ENCODE peak calls at places on chromosome 20, in four cellular contexts. One of them, this sample, is unnamed.

GRCh38 chr20:9256359-9256758 is 187.5 kb downstream of the PLCB4 start:
- DNase-seq in ovary: no peak
- DNase-seq in HAP-1: no peak
- DNase-seq in pancreas: no peak
- DNase-seq in this sample: no peak

GRCh38 chr20:49132995-49133451 is 55.1 kb downstream of the STAU1 start:
- DNase-seq in ovary: peak; percentile 46
- DNase-seq in HAP-1: peak; percentile 53
- DNase-seq in pancreas: peak; percentile 41
- DNase-seq in this sample: peak; percentile 66

GRCh38 chr20:41818369-41818768 is 200.2 kb upstream of the CHD6 start:
- DNase-seq in ovary: no peak
- DNase-seq in HAP-1: no peak
- DNase-seq in pancreas: no peak
- DNase-seq in this sample: no peak

GRCh38 chr20:9974324-9974723 is 60.5 kb upstream of the ANKEF1 start:
- DNase-seq in ovary: no peak
- DNase-seq in HAP-1: peak; percentile 8
- DNase-seq in pancreas: no peak
- DNase-seq in this sample: no peak

GRCh38 chr20:17531537-17532025 is 402 bp upstream of the BFSP1 start:
- DNase-seq in ovary: no peak
- DNase-seq in HAP-1: no peak
- DNase-seq in pancreas: no peak
- DNase-seq in this sample: no peak

GRCh38 chr20:10306440-10307358 is 88.1 kb downstream of the SNAP25 start:
- DNase-seq in ovary: no peak
- DNase-seq in HAP-1: no peak
- DNase-seq in pancreas: no peak
- DNase-seq in this sample: no peak

GRCh38 chr20:14826926-14827325 is 489.5 kb upstream of the FLRT3 start:
- DNase-seq in ovary: no peak
- DNase-seq in HAP-1: no peak
- DNase-seq in pancreas: no peak
- DNase-seq in this sample: no peak

GRCh38 chr20:53126185-53126584 is 154.0 kb downstream of the TSHZ2 start:
- DNase-seq in ovary: no peak
- DNase-seq in HAP-1: no peak
- DNase-seq in pancreas: no peak
- DNase-seq in this sample: no peak

GRCh38 chr20:44948513-44948912 is 11.7 kb downstream of the TOMM34 start:
- DNase-seq in ovary: no peak
- DNase-seq in HAP-1: no peak
- DNase-seq in pancreas: no peak
- DNase-seq in this sample: no peak

GRCh38 chr20:23350855-23351838 is 556 bp downstream of the NXT1 start:
- DNase-seq in ovary: peak; percentile 75
- DNase-seq in HAP-1: peak; percentile 73
- DNase-seq in pancreas: peak; percentile 58
- DNase-seq in this sample: peak; percentile 41

DNA sequence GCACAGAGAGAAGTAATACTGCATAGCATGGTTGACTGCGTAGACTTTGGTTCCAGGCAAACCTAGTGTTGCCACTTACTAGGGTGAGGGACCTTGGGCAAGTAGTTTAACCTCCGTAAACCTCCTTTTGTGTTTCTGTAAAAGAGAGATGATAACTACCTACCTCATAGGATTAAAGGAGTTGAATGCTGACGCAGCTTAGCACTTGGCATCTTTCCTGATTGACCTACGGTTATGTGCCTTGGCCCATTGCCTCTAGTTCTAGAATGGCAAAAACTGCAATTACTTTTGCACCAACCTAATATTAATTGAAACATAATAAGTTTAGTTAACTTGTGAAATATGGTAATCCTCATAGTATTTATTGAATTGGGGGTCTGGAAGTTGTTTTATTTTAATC is 19.1 kb downstream of the GHRH start:
- DNase-seq in ovary: no peak
- DNase-seq in HAP-1: no peak
- DNase-seq in pancreas: no peak
- DNase-seq in this sample: no peak
- H3K4me1 ChIP-seq in ovary: no peaks in the 10 kb centered on the region
- H3K4me1 ChIP-seq in HAP-1: no peaks in the 10 kb centered on the region
- H3K4me1 ChIP-seq in pancreas: no peaks in the 10 kb centered on the region
- H3K4me1 ChIP-seq in this sample: no peaks in the 10 kb centered on the region

GRCh38 chr20:63422653-63423052 is 49.8 kb downstream of the KCNQ2 start:
- DNase-seq in ovary: no peak
- DNase-seq in HAP-1: no peak
- DNase-seq in pancreas: no peak
- DNase-seq in this sample: no peak
- H3K4me1 ChIP-seq in ovary: no peaks in the 10 kb centered on the region
- H3K4me1 ChIP-seq in HAP-1: no peaks in the 10 kb centered on the region
- H3K4me1 ChIP-seq in pancreas: no peaks in the 10 kb centered on the region
- H3K4me1 ChIP-seq in this sample: no peaks in the 10 kb centered on the region

GRCh38 chr20:47545499-47545898 is 43.8 kb downstream of the NCOA3 start:
- DNase-seq in ovary: no peak
- DNase-seq in HAP-1: no peak
- DNase-seq in pancreas: no peak
- DNase-seq in this sample: no peak
- H3K4me1 ChIP-seq in ovary: peaks cover 5% of the 10 kb centered on the region
- H3K4me1 ChIP-seq in HAP-1: peaks cover 10% of the 10 kb centered on the region
- H3K4me1 ChIP-seq in pancreas: peaks cover 5% of the 10 kb centered on the region
- H3K4me1 ChIP-seq in this sample: no peaks in the 10 kb centered on the region

DNA sequence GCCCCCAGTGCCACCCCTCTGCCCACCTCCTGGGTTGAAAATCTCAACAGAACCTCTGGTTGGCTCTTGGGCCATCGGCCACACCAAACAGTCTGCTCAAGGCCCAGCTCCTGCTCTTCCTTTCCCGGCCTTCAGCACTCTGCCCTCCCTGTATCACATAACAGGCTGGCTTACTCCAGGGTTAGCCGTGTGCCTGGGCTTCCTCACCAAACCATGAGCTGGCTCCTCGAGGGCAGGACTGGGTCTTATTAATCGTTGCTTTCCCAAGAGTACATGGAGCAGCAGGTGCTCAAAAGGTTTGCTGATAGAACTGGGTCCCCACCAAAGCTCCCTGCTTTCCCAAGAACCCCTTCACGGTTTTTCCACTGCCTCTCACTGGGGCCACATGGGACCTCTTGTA is 12.7 kb upstream of the FAM83C start:
- DNase-seq in ovary: no peak
- DNase-seq in HAP-1: no peak
- DNase-seq in pancreas: no peak
- DNase-seq in this sample: no peak
- H3K4me1 ChIP-seq in ovary: no peaks in the 10 kb centered on the region
- H3K4me1 ChIP-seq in HAP-1: no peaks in the 10 kb centered on the region
- H3K4me1 ChIP-seq in pancreas: peaks cover 5% of the 10 kb centered on the region
- H3K4me1 ChIP-seq in this sample: no peaks in the 10 kb centered on the region

GRCh38 chr20:50266293-50267040 is 75.8 kb downstream of the CEBPB start:
- DNase-seq in ovary: no peak
- DNase-seq in HAP-1: no peak
- DNase-seq in pancreas: no peak
- DNase-seq in this sample: no peak
- H3K4me1 ChIP-seq in ovary: peaks cover 3% of the 10 kb centered on the region
- H3K4me1 ChIP-seq in HAP-1: peaks cover 5% of the 10 kb centered on the region
- H3K4me1 ChIP-seq in pancreas: peaks cover 6% of the 10 kb centered on the region
- H3K4me1 ChIP-seq in this sample: no peaks in the 10 kb centered on the region

GRCh38 chr20:34008477-34008876 is 14.8 kb downstream of the RALY start:
- DNase-seq in ovary: no peak
- DNase-seq in HAP-1: no peak
- DNase-seq in pancreas: no peak
- DNase-seq in this sample: no peak

GRCh38 chr20:34001378-34001777 is 7.7 kb downstream of the RALY start:
- DNase-seq in ovary: no peak
- DNase-seq in HAP-1: no peak
- DNase-seq in pancreas: no peak
- DNase-seq in this sample: no peak

GRCh38 chr20:33999025-33999629 is 5.4 kb downstream of the RALY start:
- DNase-seq in ovary: no peak
- DNase-seq in HAP-1: no peak
- DNase-seq in pancreas: no peak
- DNase-seq in this sample: no peak

GRCh38 chr20:34004790-34005457 is 11.2 kb downstream of the RALY start:
- DNase-seq in ovary: no peak
- DNase-seq in HAP-1: no peak
- DNase-seq in pancreas: no peak
- DNase-seq in this sample: no peak

DNA sequence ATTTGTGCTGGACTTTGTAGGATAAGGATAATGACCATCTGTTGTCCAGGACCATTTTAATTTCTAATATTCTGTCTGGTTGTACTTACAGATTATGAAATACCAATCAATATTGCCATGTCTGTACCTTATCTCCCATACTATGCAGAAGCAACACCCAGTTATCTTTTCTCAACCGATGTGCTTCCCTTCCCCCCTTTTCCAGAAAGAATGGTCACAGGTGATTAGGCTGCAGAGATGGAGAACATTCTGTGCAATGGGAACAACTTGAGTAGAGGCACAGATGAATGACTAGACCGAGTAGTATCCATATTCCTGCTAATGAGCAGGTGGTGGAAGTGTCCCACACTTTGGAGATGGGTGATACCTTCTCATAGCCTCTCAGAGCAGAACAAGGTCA is 10.5 kb downstream of the RALY start:
- DNase-seq in ovary: no peak
- DNase-seq in HAP-1: no peak
- DNase-seq in pancreas: no peak
- DNase-seq in this sample: no peak
- H3K4me1 ChIP-seq in ovary: peaks cover 8% of the 10 kb centered on the region
- H3K4me1 ChIP-seq in HAP-1: peaks cover 5% of the 10 kb centered on the region
- H3K4me1 ChIP-seq in pancreas: peaks cover 25% of the 10 kb centered on the region
- H3K4me1 ChIP-seq in this sample: no peaks in the 10 kb centered on the region

GRCh38 chr20:46012926-46013825 is 4.5 kb downstream of the MMP9 start:
- DNase-seq in ovary: no peak
- DNase-seq in HAP-1: no peak
- DNase-seq in pancreas: no peak
- DNase-seq in this sample: no peak

GRCh38 chr20:46009847-46010246 is 1.1 kb downstream of the MMP9 start:
- DNase-seq in ovary: no peak
- DNase-seq in HAP-1: no peak
- DNase-seq in pancreas: no peak
- DNase-seq in this sample: no peak

GRCh38 chr20:46011631-46012482 is 3.1 kb downstream of the MMP9 start:
- DNase-seq in ovary: peak; percentile 50
- DNase-seq in HAP-1: peak; percentile 94
- DNase-seq in pancreas: peak; percentile 55
- DNase-seq in this sample: no peak

GRCh38 chr20:46007671-46008070 is 1.0 kb upstream of the MMP9 start:
- DNase-seq in ovary: no peak
- DNase-seq in HAP-1: no peak
- DNase-seq in pancreas: no peak
- DNase-seq in this sample: no peak

DNA sequence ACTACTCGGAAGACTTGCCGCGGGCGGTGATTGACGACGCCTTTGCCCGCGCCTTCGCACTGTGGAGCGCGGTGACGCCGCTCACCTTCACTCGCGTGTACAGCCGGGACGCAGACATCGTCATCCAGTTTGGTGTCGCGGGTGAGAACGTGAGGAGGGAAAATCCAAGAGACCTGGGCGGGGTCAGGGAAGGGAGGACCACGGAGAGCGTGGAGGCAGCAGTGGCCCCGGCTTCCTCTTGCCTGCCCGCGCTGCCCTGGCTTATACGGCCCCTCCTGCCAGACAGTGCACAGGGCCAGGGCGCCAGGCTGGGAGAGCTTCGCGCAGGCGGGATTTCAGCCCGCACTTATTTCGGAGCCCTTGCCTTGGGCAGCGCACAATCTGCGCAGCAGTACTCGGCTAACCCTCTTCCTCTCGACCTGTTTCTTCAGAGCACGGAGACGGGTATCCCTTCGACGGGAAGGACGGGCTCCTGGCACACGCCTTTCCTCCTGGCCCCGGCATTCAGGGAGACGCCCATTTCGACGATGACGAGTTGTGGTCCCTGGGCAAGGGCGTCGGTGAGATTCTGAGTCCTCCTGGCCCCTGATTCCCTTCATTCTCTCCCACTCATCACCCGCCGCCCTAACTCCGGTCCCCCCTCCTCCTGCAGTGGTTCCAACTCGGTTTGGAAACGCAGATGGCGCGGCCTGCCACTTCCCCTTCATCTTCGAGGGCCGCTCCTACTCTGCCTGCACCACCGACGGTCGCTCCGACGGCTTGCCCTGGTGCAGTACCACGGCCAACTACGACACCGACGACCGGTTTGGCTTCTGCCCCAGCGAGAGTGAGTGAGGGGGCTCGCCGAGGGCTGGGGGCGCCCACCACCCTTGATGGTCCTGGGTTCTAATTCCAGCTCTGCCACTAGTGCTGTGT is 2.0 kb downstream of the MMP9 start:
- DNase-seq in ovary: no peak
- DNase-seq in HAP-1: no peak
- DNase-seq in pancreas: no peak
- DNase-seq in this sample: no peak
- H3K4me1 ChIP-seq in ovary: no peaks in the 10 kb centered on the region
- H3K4me1 ChIP-seq in HAP-1: peaks cover 5% of the 10 kb centered on the region
- H3K4me1 ChIP-seq in pancreas: no peaks in the 10 kb centered on the region
- H3K4me1 ChIP-seq in this sample: no peaks in the 10 kb centered on the region